ENCODE peak calls at places on chromosomes 6 and 20, in six cellular contexts. L, S, Y, G, N and U are unnamed samples.

GRCh38 chr6:165891320-165891719 is 228.3 kb upstream of the PDE10A start:
- DNase-seq in L (no peak), S (no peak), Y (no peak), G (no peak), N (no peak), U (no peak)

GRCh38 chr6:36649086-36649485 is 29.4 kb upstream of the CDKN1A start:
- DNase-seq in L (peak; percentile 66), S (no peak), Y (no peak), G (no peak), N (no peak), U (no peak)

GRCh38 chr20:21702553-21703467 is 2.7 kb upstream of the PAX1 start:
- DNase-seq in L (peak; percentile 41), S (peak; percentile 95), Y (peak; percentile 40), G (no peak), N (peak; percentile 39), U (peak; percentile 65)

GRCh38 chr6:83198486-83199172 is 5.5 kb downstream of the RWDD2A start:
- DNase-seq in L (peak; percentile 65), S (no peak), Y (no peak), G (no peak), N (no peak), U (no peak)

GRCh38 chr6:11761744-11762620 is 16.6 kb downstream of the ADTRP start:
- DNase-seq in L (no peak), S (no peak), Y (no peak), G (no peak), N (no peak), U (no peak)

GRCh38 chr6:80923816-80924215 is 817.3 kb downstream of the BCKDHB start:
- DNase-seq in L (no peak), S (no peak), Y (no peak), G (no peak), N (no peak), U (no peak)

GRCh38 chr6:107712523-107713213 is 111.4 kb downstream of the SCML4 start:
- DNase-seq in L (no peak), S (no peak), Y (no peak), G (no peak), N (no peak), U (no peak)

GRCh38 chr6:75378101-75378500 is 93.5 kb upstream of the TMEM30A start:
- DNase-seq in L (no peak), S (no peak), Y (no peak), G (no peak), N (no peak), U (no peak)

GRCh38 chr20:16916165-16916564 is 168.0 kb downstream of the OTOR start:
- DNase-seq in L (no peak), S (no peak), Y (no peak), G (no peak), N (no peak), U (no peak)

GRCh38 chr20:3766832-3767433 is 620 bp downstream of the ADISSP start:
- DNase-seq in L (no peak), S (no peak), Y (peak; percentile 41), G (no peak), N (no peak), U (no peak)

GRCh38 chr6:104940238-104940880 is 16.5 kb upstream of the LIN28B start:
- DNase-seq in L (no peak), S (peak; percentile 86), Y (no peak), G (peak; percentile 38), N (peak; percentile 54), U (no peak)

GRCh38 chr6:51531623-51532022 is 555.8 kb downstream of the PKHD1 start:
- DNase-seq in L (no peak), S (no peak), Y (no peak), G (peak; percentile 1), N (no peak), U (no peak)

GRCh38 chr6:151317206-151317994 is 74.0 kb downstream of the ZBTB2 start:
- DNase-seq in L (peak; percentile 49), S (no peak), Y (no peak), G (no peak), N (no peak), U (peak; percentile 47)

GRCh38 chr6:158939255-158940170 is 60.5 kb downstream of the RSPH3 start:
- DNase-seq in L (peak; percentile 13), S (peak; percentile 41), Y (no peak), G (no peak), N (no peak), U (no peak)

GRCh38 chr20:10113746-10114145 is 79.0 kb downstream of the ANKEF1 start:
- DNase-seq in L (no peak), S (no peak), Y (no peak), G (no peak), N (no peak), U (no peak)

GRCh38 chr6:113458368-113459010 is 398.7 kb upstream of the MARCKS start:
- DNase-seq in L (peak; percentile 54), S (no peak), Y (no peak), G (no peak), N (no peak), U (no peak)

GRCh38 chr20:896626-897025 is 19.5 kb downstream of the ANGPT4 start:
- DNase-seq in L (no peak), S (no peak), Y (no peak), G (no peak), N (no peak), U (no peak)

GRCh38 chr20:37336369-37337207 is 9.4 kb upstream of the SRC start:
- DNase-seq in L (no peak), S (peak; percentile 58), Y (peak; percentile 70), G (no peak), N (no peak), U (no peak)

GRCh38 chr20:49219091-49219923 is at the start of gene DDX27:
- DNase-seq in L (peak; percentile 99), S (peak; percentile 97), Y (peak; percentile 94), G (peak; percentile 99), N (peak; percentile 99), U (peak; percentile 99)

GRCh38 chr6:20770776-20771175 is 236.5 kb downstream of the CDKAL1 start:
- DNase-seq in L (no peak), S (no peak), Y (no peak), G (no peak), N (no peak), U (peak; percentile 4)

GRCh38 chr6:45986746-45987274 is 28.9 kb downstream of the CLIC5 start:
- DNase-seq in L (no peak), S (no peak), Y (no peak), G (no peak), N (no peak), U (no peak)

GRCh38 chr6:45927421-45928234 is 88.0 kb downstream of the CLIC5 start:
- DNase-seq in L (no peak), S (no peak), Y (no peak), G (no peak), N (no peak), U (no peak)

GRCh38 chr6:85714893-85715530 is 72.3 kb upstream of the SYNCRIP start:
- DNase-seq in L (no peak), S (no peak), Y (no peak), G (no peak), N (no peak), U (no peak)

GRCh38 chr20:15618912-15619311 is 954.3 kb downstream of the KIF16B start:
- DNase-seq in L (no peak), S (no peak), Y (no peak), G (no peak), N (no peak), U (no peak)

GRCh38 chr6:6486595-6486994 is 101.9 kb upstream of the LY86 start:
- DNase-seq in L (no peak), S (no peak), Y (no peak), G (no peak), N (no peak), U (no peak)

GRCh38 chr6:163386329-163386910 is 28.1 kb upstream of the QKI start:
- DNase-seq in L (no peak), S (no peak), Y (no peak), G (no peak), N (no peak), U (no peak)
- TF ChIP-seq JUN in L (no peak), S (no peak), Y (no peak), G (no peak), N (no peak), U (no peak)

DNA sequence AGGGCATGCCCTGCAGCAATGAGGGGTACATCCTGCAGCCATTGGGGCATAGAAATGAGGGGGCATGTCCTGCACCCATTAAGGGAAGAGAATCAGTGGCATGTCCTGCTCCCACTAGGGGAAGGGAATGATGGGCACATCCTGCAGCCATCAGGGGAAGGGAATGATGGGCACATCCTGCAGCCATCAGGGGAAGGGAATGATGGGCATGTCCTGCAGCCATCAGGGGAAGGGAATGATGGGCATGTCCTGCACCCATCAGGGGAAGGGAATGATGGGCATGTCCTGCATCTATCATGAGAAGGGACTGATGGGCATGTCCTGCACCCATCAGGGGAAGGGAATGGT is 49.7 kb downstream of the PSMB1 start:
- DNase-seq in L (no peak), S (no peak), Y (no peak), G (no peak), N (no peak), U (no peak)
- TF ChIP-seq JUN in L (no peak), S (no peak), Y (no peak), G (no peak), N (no peak), U (no peak)

GRCh38 chr6:19719691-19720127 is 117.5 kb upstream of the ID4 start:
- DNase-seq in L (no peak), S (peak; percentile 59), Y (no peak), G (no peak), N (no peak), U (no peak)

DNA sequence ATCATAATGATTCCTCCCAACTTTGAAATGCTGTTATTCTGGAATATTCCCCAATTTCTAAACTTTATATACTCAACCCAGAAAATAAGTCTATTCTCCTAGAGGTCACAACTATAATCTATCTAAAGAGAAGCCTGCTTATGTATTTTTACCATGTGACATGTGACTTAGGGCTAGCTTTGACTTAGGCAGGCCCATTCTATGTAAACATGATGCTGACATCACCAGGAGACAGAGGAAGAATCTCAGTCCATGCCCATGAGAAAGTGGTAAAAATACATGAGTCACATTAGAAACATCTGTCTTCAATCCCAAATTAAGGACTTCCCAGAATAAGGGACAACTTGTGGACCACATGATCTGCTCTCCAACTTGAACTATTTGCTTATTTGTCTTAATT is 113.6 kb upstream of the ID4 start:
- DNase-seq in L (no peak), S (no peak), Y (no peak), G (no peak), N (no peak), U (peak; percentile 36)
- TF ChIP-seq JUN in L (no peak), S (no peak), Y (no peak), G (no peak), N (no peak), U (no peak)

GRCh38 chr6:64257586-64257985 is 622.0 kb downstream of the PHF3 start:
- DNase-seq in L (no peak), S (no peak), Y (no peak), G (no peak), N (no peak), U (no peak)

GRCh38 chr6:64256483-64256882 is 620.9 kb downstream of the PHF3 start:
- DNase-seq in L (no peak), S (no peak), Y (no peak), G (no peak), N (no peak), U (no peak)

GRCh38 chr6:64258302-64258701 is 622.7 kb downstream of the PHF3 start:
- DNase-seq in L (no peak), S (no peak), Y (no peak), G (no peak), N (no peak), U (no peak)

GRCh38 chr6:64259372-64259771 is 623.8 kb downstream of the PHF3 start:
- DNase-seq in L (no peak), S (no peak), Y (no peak), G (no peak), N (no peak), U (no peak)

GRCh38 chr6:64258752-64259151 is 623.1 kb downstream of the PHF3 start:
- DNase-seq in L (no peak), S (no peak), Y (no peak), G (no peak), N (peak; percentile 9), U (no peak)
- TF ChIP-seq JUN in L (no peak), S (no peak), Y (no peak), G (no peak), N (no peak), U (no peak)

GRCh38 chr20:33947709-33948295 is 45.9 kb upstream of the RALY start:
- DNase-seq in L (peak; percentile 24), S (peak; percentile 76), Y (peak; percentile 89), G (peak; percentile 59), N (peak; percentile 83), U (peak; percentile 88)
- TF ChIP-seq JUN in L (no peak), S (no peak), Y (peak; percentile 32), G (no peak), N (no peak), U (no peak)